ENCODE peak calls at places on chromosomes 13 and 19, in six cellular contexts. B is AG04450, K is BJ, F is DND-41, G is fibroblast of the aortic adventitia, H is ovary. R is an unnamed sample.

GRCh38 chr19:54480048-54480447 is 7.0 kb upstream of the CDC42EP5 start:
- DNase-seq in B (no peak), F (no peak), K (no peak), G (no peak), H (no peak), R (no peak)

GRCh38 chr19:30066781-30067759 is 125.0 kb downstream of the URI1 start:
- DNase-seq in B (no peak), K (no peak), H (no peak), F (peak; percentile 68), G (no peak), R (no peak)

GRCh38 chr19:38273499-38273898 is 9.1 kb downstream of the SPINT2 start:
- DNase-seq in F (no peak), K (no peak), B (no peak), G (no peak), H (no peak), R (no peak)

GRCh38 chr19:42555317-42555716 is 27.0 kb upstream of the CEACAM1 start:
- DNase-seq in H (no peak), F (no peak), K (no peak), B (no peak), G (no peak), R (no peak)

GRCh38 chr19:6739390-6739883 is at the start of gene TRIP10:
- DNase-seq in H (peak; percentile 91), G (peak; percentile 78), K (no peak), F (peak; percentile 87), B (no peak), R (no peak)

GRCh38 chr19:48302600-48302959 is 22.8 kb upstream of the EMP3 start:
- DNase-seq in K (no peak), B (no peak), F (no peak), H (no peak), G (no peak), R (no peak)

GRCh38 chr13:94419304-94419943 is 60.1 kb downstream of the DCT start:
- DNase-seq in G (peak; percentile 76), B (peak; percentile 15), F (no peak), K (no peak), H (no peak), R (no peak)

GRCh38 chr13:76667551-76667950 is 218.7 kb downstream of the KCTD12 start:
- DNase-seq in B (peak; percentile 29), G (peak; percentile 92), K (no peak), F (no peak), H (peak; percentile 40), R (peak; percentile 48)

GRCh38 chr19:38733493-38734175 is 10.6 kb downstream of the CAPN12 start:
- DNase-seq in K (no peak), H (peak; percentile 20), G (no peak), B (no peak), F (no peak), R (no peak)

GRCh38 chr13:79404361-79404760 is 1.7 kb downstream of the RBM26 start:
- DNase-seq in G (no peak), H (no peak), F (no peak), K (no peak), B (no peak), R (no peak)

GRCh38 chr13:114077938-114078335 is 54.5 kb downstream of the RASA3 start:
- DNase-seq in B (no peak), G (peak; percentile 75), K (no peak), H (peak; percentile 18), F (no peak), R (no peak)

GRCh38 chr19:16795731-16796130 is 33.5 kb upstream of the SIN3B start:
- DNase-seq in K (no peak), F (no peak), H (no peak), G (no peak), B (no peak), R (no peak)

GRCh38 chr19:19866599-19867248 is 1.0 kb downstream of the ZNF253 start:
- DNase-seq in H (no peak), B (no peak), G (no peak), K (no peak), F (peak; percentile 69), R (no peak)

GRCh38 chr19:17079710-17080440 is 4.3 kb downstream of the MYO9B start:
- DNase-seq in K (peak; percentile 92), B (peak; percentile 99), G (peak; percentile 99), F (no peak), H (peak; percentile 45), R (peak; percentile 98)

GRCh38 chr19:16527334-16527935 is 14.8 kb downstream of the CHERP start:
- DNase-seq in G (no peak), H (no peak), B (no peak), K (no peak), F (no peak), R (no peak)

GRCh38 chr13:54536112-54536511 is 1507.5 kb downstream of the OLFM4 start:
- DNase-seq in F (no peak), G (no peak), K (no peak), B (no peak), H (no peak), R (no peak)

GRCh38 chr19:13864513-13865242 is 12.3 kb upstream of the NANOS3 start:
- DNase-seq in H (no peak), F (peak; percentile 23), G (no peak), K (no peak), B (no peak), R (no peak)

GRCh38 chr13:96090240-96091101 is 564 bp downstream of the HS6ST3 start:
- DNase-seq in G (no peak), K (no peak), F (no peak), B (no peak), H (no peak), R (no peak)

GRCh38 chr13:93450226-93450625 is 223.6 kb downstream of the GPC6 start:
- DNase-seq in H (no peak), F (no peak), G (peak; percentile 40), K (peak; percentile 26), B (peak; percentile 34), R (peak; percentile 5)

GRCh38 chr19:50046649-50047503 is 21.1 kb downstream of the ZNF473 start:
- DNase-seq in G (peak; percentile 16), K (no peak), F (peak; percentile 56), B (no peak), H (no peak), R (no peak)

GRCh38 chr13:40706439-40706838 is 40.0 kb upstream of the FOXO1 start:
- DNase-seq in H (no peak), G (no peak), F (peak; percentile 18), K (no peak), B (no peak), R (no peak)

GRCh38 chr19:49294401-49294800 is 30.6 kb downstream of the SLC6A16 start:
- DNase-seq in H (no peak), K (no peak), G (no peak), F (no peak), B (no peak), R (no peak)

GRCh38 chr19:10566658-10567410 is 1.0 kb upstream of the KRI1 start:
- DNase-seq in B (no peak), F (peak; percentile 59), G (no peak), H (peak; percentile 42), K (no peak), R (no peak)

GRCh38 chr19:10565028-10565566 is 713 bp downstream of the KRI1 start:
- DNase-seq in K (no peak), H (peak; percentile 68), B (no peak), F (peak; percentile 79), G (no peak), R (no peak)

GRCh38 chr19:10567696-10568443 is 909 bp downstream of the CDKN2D start:
- DNase-seq in F (no peak), H (peak; percentile 43), B (no peak), G (no peak), K (no peak), R (no peak)

GRCh38 chr19:10566408-10566657 is 523 bp upstream of the KRI1 start:
- DNase-seq in B (no peak), F (no peak), G (no peak), K (no peak), H (no peak), R (no peak)

DNA sequence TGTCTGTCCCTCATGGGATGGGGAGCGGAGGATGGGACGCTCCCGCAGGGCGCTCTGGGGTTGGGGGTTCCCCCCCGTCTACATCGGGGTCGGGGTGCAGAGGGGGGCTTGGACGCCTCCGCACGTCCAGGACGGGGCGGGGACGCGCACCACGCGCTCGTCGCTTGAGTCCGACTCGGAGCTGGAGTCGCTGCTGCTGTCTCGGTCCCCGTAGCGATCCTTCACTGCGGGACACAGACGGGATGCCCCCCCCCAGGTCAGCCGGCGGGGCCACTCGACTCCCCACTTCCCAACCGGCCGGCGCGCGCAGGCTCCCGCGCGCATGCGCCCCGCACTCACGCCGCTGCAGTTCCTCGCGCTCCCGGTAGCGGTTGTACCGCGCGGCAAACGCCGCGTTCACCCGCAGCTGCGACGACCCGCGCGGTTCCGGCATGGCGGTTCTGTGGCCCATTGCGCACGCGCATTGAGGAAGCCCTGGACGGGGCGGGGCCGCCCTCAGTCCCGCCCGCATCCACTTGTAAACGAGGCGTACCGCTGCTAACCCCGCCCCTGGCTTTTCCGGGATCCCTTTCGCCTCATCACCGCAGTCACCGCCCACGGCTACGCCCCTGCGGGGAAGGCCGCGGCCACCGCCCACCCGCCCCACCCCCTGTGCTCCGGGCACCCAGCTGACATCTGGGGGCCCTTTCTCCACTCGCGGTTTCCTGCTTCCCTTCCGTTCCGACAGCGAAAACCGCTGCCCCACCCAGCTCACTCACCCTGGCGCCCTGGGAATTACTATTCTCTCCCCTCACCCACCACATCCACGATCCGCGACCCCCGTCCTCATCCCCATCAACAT is at the start of gene KRI1:
- DNase-seq in F (peak; percentile 100), B (peak; percentile 93), K (peak; percentile 84), H (peak; percentile 99), G (peak; percentile 97), R (peak; percentile 87)
- TF ChIP-seq CTCF in F (peak; percentile 45), B (no peak), K (peak; percentile 27), H (peak; percentile 8), G (peak; percentile 44), R (no peak)

DNA sequence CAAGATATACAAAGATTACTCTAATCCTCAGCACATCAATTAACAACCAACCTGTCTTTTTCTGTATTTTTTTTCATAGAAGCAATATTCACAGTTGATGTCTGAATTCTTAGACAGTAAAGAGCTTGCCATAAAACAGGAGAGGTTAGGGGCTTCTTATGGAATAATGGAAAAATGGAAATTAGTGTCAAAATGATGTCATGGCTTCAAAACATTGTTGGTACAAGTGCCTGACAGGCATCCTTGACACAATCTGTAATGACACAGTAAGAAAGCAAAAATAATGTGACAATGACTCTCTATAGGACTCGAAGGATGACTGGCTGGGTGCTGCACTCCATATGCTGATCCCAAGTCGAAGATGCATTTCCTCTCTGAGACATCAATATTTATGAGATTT is 205.2 kb upstream of the DACH1 start:
- DNase-seq in H (no peak), G (no peak), B (no peak), K (no peak), F (no peak), R (no peak)
- H3K4me3 ChIP-seq in H (no peak overlapping the region), G (no peak overlapping the region), B (no peak overlapping the region), K (no peak overlapping the region), F (no peak overlapping the region), R (no peak overlapping the region)

DNA sequence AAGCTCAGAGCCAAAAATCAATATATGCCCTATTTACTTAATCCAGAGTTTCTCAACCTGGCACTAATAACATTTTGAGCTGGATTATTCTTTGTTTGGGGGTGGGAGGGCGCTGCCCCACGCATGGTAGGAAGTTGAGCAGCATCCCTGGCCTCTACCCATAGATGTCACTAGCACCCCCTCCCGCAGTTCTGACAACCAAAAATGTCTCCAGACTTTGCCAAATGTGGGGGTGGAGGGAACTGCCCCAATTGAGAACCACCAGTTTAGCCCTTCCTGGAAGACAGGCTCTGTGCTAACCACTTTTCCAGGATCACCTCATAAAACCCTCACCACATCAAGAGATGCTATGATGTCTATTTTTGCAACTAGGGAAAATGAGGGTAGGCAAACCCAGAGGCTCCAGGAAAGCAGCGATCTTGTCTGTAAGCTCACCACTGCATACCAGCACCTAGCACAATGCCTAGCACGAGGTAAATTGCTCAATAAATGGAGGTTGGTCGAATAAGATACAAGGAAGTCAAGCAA is 1.1 kb downstream of the TRIR start:
- DNase-seq in F (peak; percentile 66), K (no peak), H (no peak), B (no peak), G (peak; percentile 47), R (no peak)
- TF ChIP-seq CTCF in F (peak; percentile 63), K (peak; percentile 61), H (no peak), B (peak; percentile 49), G (peak; percentile 33), R (peak; percentile 42)

GRCh38 chr19:33514885-33515485 is 6.6 kb downstream of the PEPD start:
- DNase-seq in G (no peak), K (no peak), H (no peak), F (peak; percentile 9), B (no peak), R (no peak)
- H3K4me3 ChIP-seq in G (no peak overlapping the region), K (no peak overlapping the region), H (no peak overlapping the region), F (no peak overlapping the region), B (no peak overlapping the region), R (no peak overlapping the region)